ENCODE peak calls at places on chromosomes 6 and 20, in nine cellular contexts. R is activated CD4-positive, alpha-beta T cell treated with anti-CD3 and anti-CD28 coated beads, Interleukin-2, amount 10 ng/mL, durations not matched to agents 7 days and 5 days; A is small intestine; F is left ventricle myocardium superior; S is GM12891; I is HFFc6; Y is T-cell; X is CD8-positive, alpha-beta memory T cell; V is posterior cingulate gyrus. Q is an unnamed sample.

GRCh38 chr20:6674831-6675230 is 92.7 kb upstream of the BMP2 start:
- DNase-seq in R (no peak), A (no peak), F (no peak), S (no peak), I (no peak), Y (no peak), X (no peak), V (no peak), Q (no peak)

GRCh38 chr6:37456816-37457560 is 24.0 kb downstream of the CMTR1 start:
- DNase-seq in R (no peak), A (no peak), F (peak), S (no peak), I (peak), Y (no peak), X (no peak), V (peak), Q (no peak)

GRCh38 chr6:170497845-170498281 is 55.2 kb downstream of the PSMB1 start:
- DNase-seq in R (no peak), A (no peak), F (no peak), S (no peak), I (no peak), Y (no peak), X (no peak), V (no peak), Q (no peak)

GRCh38 chr20:20070871-20071726 is 18.8 kb downstream of the CFAP61 start:
- DNase-seq in R (no peak), A (no peak), F (peak), S (no peak), I (no peak), Y (no peak), X (no peak), V (no peak), Q (no peak)

GRCh38 chr20:24535956-24536730 is 66.7 kb downstream of the SYNDIG1 start:
- DNase-seq in R (no peak), A (no peak), F (no peak), S (no peak), I (no peak), Y (no peak), X (no peak), V (no peak), Q (no peak)

GRCh38 chr6:132300323-132300949 is 100.8 kb downstream of the MOXD1 start:
- DNase-seq in R (peak), A (peak), F (no peak), S (no peak), I (peak), Y (no peak), X (no peak), V (no peak), Q (no peak)

GRCh38 chr6:81708306-81708705 is 44.2 kb downstream of the TENT5A start:
- DNase-seq in R (no peak), A (no peak), F (no peak), S (no peak), I (no peak), Y (no peak), X (no peak), V (no peak), Q (no peak)

GRCh38 chr6:96760153-96760687 is 77.1 kb downstream of the GPR63 start:
- DNase-seq in R (no peak), A (no peak), F (no peak), S (no peak), I (no peak), Y (no peak), X (no peak), V (no peak), Q (no peak)

GRCh38 chr20:14790771-14791517 is 453.5 kb upstream of the FLRT3 start:
- DNase-seq in R (no peak), A (no peak), F (no peak), S (no peak), I (no peak), Y (no peak), X (no peak), V (no peak), Q (no peak)

GRCh38 chr6:4280721-4281120 is 145.3 kb upstream of the ECI2 start:
- DNase-seq in R (no peak), A (no peak), F (no peak), S (no peak), I (peak), Y (no peak), X (no peak), V (no peak), Q (no peak)

GRCh38 chr6:32566957-32567356 is 22.7 kb downstream of the HLA-DRB1 start:
- DNase-seq in R (no peak), A (no peak), F (no peak), S (no peak), I (no peak), Y (no peak), X (no peak), V (no peak), Q (no peak)

GRCh38 chr6:130482645-130483390 is 117.0 kb downstream of the TMEM200A start:
- DNase-seq in R (no peak), A (peak), F (no peak), S (no peak), I (peak), Y (no peak), X (no peak), V (no peak), Q (no peak)

GRCh38 chr6:77040566-77041195 is 422.6 kb downstream of the HTR1B start:
- DNase-seq in R (no peak), A (no peak), F (no peak), S (no peak), I (peak), Y (no peak), X (no peak), V (no peak), Q (no peak)

Q was measured in cardiac septum.